ENCODE peak calls at places on chromosomes 6 and 20, in four cellular contexts. Q is neural crest cell; Y is CD8-positive, alpha-beta T cell; H is T-helper 17 cell. F is an unnamed sample.

GRCh38 chr6:13794184-13794583 is 20.2 kb downstream of the MCUR1 start:
- DNase-seq in Q (no peak), Y (no peak), H (no peak), F (no peak)

GRCh38 chr6:118401325-118401998 is 146.6 kb upstream of the PLN start:
- DNase-seq in Q (no peak), Y (no peak), H (no peak), F (no peak)

GRCh38 chr6:169158182-169158573 is 95.5 kb downstream of the THBS2 start:
- DNase-seq in Q (peak; percentile 24), Y (no peak), H (no peak), F (no peak)

GRCh38 chr20:63014710-63015109 is 7.9 kb upstream of the BHLHE23 start:
- DNase-seq in Q (peak; percentile 76), Y (no peak), H (no peak), F (no peak)

GRCh38 chr6:113825776-113826175 is 31.4 kb upstream of the MARCKS start:
- DNase-seq in Q (no peak), Y (no peak), H (no peak), F (no peak)

GRCh38 chr20:37742121-37742520 is 48.3 kb downstream of the CTNNBL1 start:
- DNase-seq in Q (no peak), Y (no peak), H (no peak), F (no peak)

GRCh38 chr20:34475979-34476736 is 40.1 kb upstream of the DYNLRB1 start:
- DNase-seq in Q (no peak), Y (peak; percentile 29), H (peak; percentile 28), F (no peak)

GRCh38 chr6:27668442-27669275 is 195.8 kb upstream of the ZNF184 start:
- DNase-seq in Q (peak; percentile 54), Y (no peak), H (no peak), F (peak; percentile 9)

GRCh38 chr6:30720738-30721197 is 616 bp downstream of the TUBB start:
- DNase-seq in Q (peak; percentile 53), Y (peak; percentile 60), H (peak; percentile 37), F (peak; percentile 57)

GRCh38 chr20:1206749-1207148 is 3.5 kb downstream of the C20orf202 start:
- DNase-seq in Q (no peak), Y (no peak), H (no peak), F (no peak)

GRCh38 chr20:4090756-4091331 is 75.5 kb upstream of the RNF24 start:
- DNase-seq in Q (no peak), Y (no peak), H (no peak), F (no peak)

GRCh38 chr6:37620519-37620918 is 77.2 kb downstream of the MDGA1 start:
- DNase-seq in Q (no peak), Y (no peak), H (no peak), F (no peak)